ENCODE peak calls at places on chromosomes 13 and 19, in six cellular contexts. I, G, Q, X, T and M are unnamed samples.

GRCh38 chr19:46495789-46496099 is at the start of gene PNMA8B:
- DNase-seq in T (peak), G (peak), Q (peak), I (peak), X (peak), M (no peak)

GRCh38 chr13:84684804-84685203 is 802.5 kb upstream of the SLITRK1 start:
- DNase-seq in T (no peak), I (no peak), X (no peak), G (no peak), Q (no peak), M (peak)

GRCh38 chr13:99301056-99301838 is 6.0 kb downstream of the GPR183 start:
- DNase-seq in X (no peak), G (no peak), Q (no peak), I (no peak), T (no peak), M (no peak)

GRCh38 chr19:5138606-5139594 is 170.0 kb downstream of the KDM4B start:
- DNase-seq in T (no peak), Q (peak), X (no peak), G (no peak), I (no peak), M (peak)

GRCh38 chr19:4749870-4750269 is 26.2 kb upstream of the DPP9 start:
- DNase-seq in I (no peak), G (no peak), X (no peak), Q (no peak), T (no peak), M (no peak)

GRCh38 chr19:42086770-42087550 is 11.0 kb downstream of the ZNF574 start:
- DNase-seq in T (no peak), I (no peak), Q (no peak), G (no peak), X (no peak), M (no peak)

GRCh38 chr19:35118268-35119026 is 2.8 kb downstream of the FXYD3 start:
- DNase-seq in Q (no peak), G (no peak), X (no peak), I (no peak), T (no peak), M (no peak)

GRCh38 chr13:41802684-41803554 is 158.0 kb downstream of the VWA8 start:
- DNase-seq in I (no peak), T (no peak), X (no peak), Q (peak), G (no peak), M (peak)

GRCh38 chr19:56660381-56661105 is 11.0 kb downstream of the ZNF835 start:
- DNase-seq in G (no peak), I (no peak), T (no peak), X (no peak), Q (no peak), M (no peak)

GRCh38 chr19:48244289-48244688 is 11.4 kb downstream of the CARD8 start:
- DNase-seq in G (no peak), T (no peak), I (no peak), X (peak), Q (no peak), M (peak)

GRCh38 chr19:56245062-56245740 is 27.3 kb upstream of the EDDM13 start:
- DNase-seq in T (no peak), Q (peak), I (no peak), X (no peak), G (no peak), M (peak)

GRCh38 chr13:33918199-33918932 is 100.4 kb downstream of the RFC3 start:
- DNase-seq in I (peak), T (no peak), X (no peak), G (no peak), Q (peak), M (peak)

GRCh38 chr13:65095118-65095517 is 2135.0 kb downstream of the PCDH9 start:
- DNase-seq in X (no peak), Q (no peak), T (no peak), G (no peak), I (no peak), M (no peak)

GRCh38 chr19:3503036-3503572 is 2.6 kb upstream of the DOHH start:
- DNase-seq in G (no peak), X (no peak), T (no peak), I (no peak), Q (peak), M (peak)

GRCh38 chr13:52459668-52460067 is 4.4 kb downstream of the CKAP2 start:
- DNase-seq in I (no peak), T (no peak), X (no peak), Q (peak), G (no peak), M (peak)

GRCh38 chr13:85879014-85879413 is 79.8 kb upstream of the SLITRK6 start:
- DNase-seq in I (no peak), T (no peak), X (no peak), Q (no peak), G (no peak), M (peak)

GRCh38 chr13:105142556-105142955 is 1392.9 kb downstream of the EFNB2 start:
- DNase-seq in T (no peak), G (no peak), X (no peak), I (no peak), Q (no peak), M (no peak)

GRCh38 chr13:113166266-113166665 is 7.8 kb downstream of the PROZ start:
- DNase-seq in X (no peak), Q (no peak), G (no peak), T (no peak), I (no peak), M (no peak)

GRCh38 chr13:111201304-111201940 is 86.3 kb downstream of the ARHGEF7 start:
- DNase-seq in X (no peak), I (no peak), Q (no peak), T (no peak), G (no peak), M (no peak)

GRCh38 chr13:27953671-27954405 is 15.3 kb downstream of the CDX2 start:
- DNase-seq in Q (peak), G (peak), T (peak), X (no peak), I (peak), M (peak)

GRCh38 chr13:26971990-26972888 is 199.4 kb downstream of the USP12 start:
- DNase-seq in T (peak), I (peak), G (peak), Q (peak), X (peak), M (peak)

GRCh38 chr19:38004100-38004504 is 97.1 kb downstream of the SIPA1L3 start:
- DNase-seq in I (no peak), G (no peak), T (no peak), X (no peak), Q (peak), M (peak)

GRCh38 chr13:41354416-41354815 is 43.3 kb downstream of the NAA16 start:
- DNase-seq in Q (peak), G (no peak), T (no peak), X (no peak), I (no peak), M (no peak)

GRCh38 chr13:100674363-100674847 is at the start of gene TMTC4:
- DNase-seq in I (peak), T (peak), G (peak), X (no peak), Q (no peak), M (no peak)

GRCh38 chr13:114134111-114134943 is 1.9 kb upstream of the RASA3 start:
- DNase-seq in T (peak), I (peak), G (no peak), X (no peak), Q (peak), M (no peak)

GRCh38 chr19:39390460-39390758 is 497 bp downstream of the PAF1 start:
- DNase-seq in Q (peak), X (no peak), G (peak), T (no peak), I (no peak), M (peak)
- TF ChIP-seq EZH2phosphoT487 in Q (no peak), X (no peak), G (no peak), T (no peak), I (no peak), M (no peak)

DNA sequence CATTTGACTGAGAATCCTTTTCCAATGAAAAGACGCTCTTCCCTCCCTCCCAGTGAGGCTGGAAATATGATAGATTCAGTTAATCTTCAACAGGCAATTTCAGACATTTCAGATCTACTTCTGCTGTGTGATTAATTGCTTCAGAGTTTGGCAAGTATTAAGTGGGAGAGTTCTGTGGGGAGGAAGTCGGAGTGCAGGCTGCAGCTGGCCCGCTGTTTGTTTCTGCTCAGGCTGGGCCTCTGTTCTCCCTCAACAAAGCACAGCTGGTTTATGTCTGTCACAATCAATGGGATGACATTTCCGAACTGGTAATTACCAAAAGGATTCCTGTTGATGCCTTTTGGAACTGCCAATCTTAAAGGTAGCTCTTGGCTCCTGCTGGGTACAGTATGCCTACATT is 178.2 kb downstream of the NDFIP2 start:
- DNase-seq in G (no peak), T (peak), Q (no peak), X (no peak), I (peak), M (no peak)
- TF ChIP-seq EZH2phosphoT487 in G (no peak), T (no peak), Q (no peak), X (no peak), I (no peak), M (no peak)

DNA sequence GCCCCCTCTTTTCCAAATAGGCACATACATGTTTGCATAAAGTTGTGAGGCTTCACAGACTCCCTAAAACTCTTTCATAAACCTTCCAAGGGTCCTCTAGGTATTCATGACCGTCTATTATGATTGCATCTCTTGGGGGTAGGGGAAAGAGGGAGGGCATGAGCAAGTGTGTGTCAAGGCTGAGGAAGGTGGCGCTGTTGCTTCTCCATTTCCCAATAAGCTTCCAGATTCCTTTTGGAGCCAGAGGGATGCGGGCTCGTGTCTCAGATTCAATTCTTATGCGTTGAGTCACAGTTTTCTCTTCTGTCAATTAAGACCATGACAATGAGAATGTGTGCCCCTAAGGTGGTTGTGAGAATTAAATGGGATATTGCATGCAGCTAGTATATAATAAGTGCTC is 51.0 kb upstream of the CYP2A7 start:
- DNase-seq in Q (no peak), T (peak), I (peak), X (no peak), G (no peak), M (peak)
- TF ChIP-seq EZH2phosphoT487 in Q (no peak), T (no peak), I (no peak), X (no peak), G (no peak), M (no peak)

GRCh38 chr19:53517114-53517741 is 20.7 kb upstream of the ZNF331 start:
- DNase-seq in T (no peak), I (no peak), G (no peak), X (no peak), Q (no peak), M (no peak)
- TF ChIP-seq EZH2phosphoT487 in T (no peak), I (no peak), G (no peak), X (no peak), Q (no peak), M (no peak)

GRCh38 chr13:44412341-44412935 is 38.8 kb downstream of the SERP2 start:
- DNase-seq in G (no peak), Q (no peak), X (no peak), T (no peak), I (no peak), M (no peak)
- TF ChIP-seq EZH2phosphoT487 in G (no peak), Q (no peak), X (no peak), T (no peak), I (no peak), M (no peak)